ENCODE peak calls at places on chromosomes 3 and 15, in five cellular contexts. J, L, H, G and E are unnamed samples.

GRCh38 chr3:118675305-118675704 is 359.3 kb downstream of the IGSF11 start:
- DNase-seq in L (no peak), H (no peak), G (no peak), J (no peak), E (no peak)

GRCh38 chr3:122728756-122729514 is 48.3 kb downstream of the PARP14 start:
- DNase-seq in J (no peak), H (no peak), G (no peak), L (no peak), E (no peak)

GRCh38 chr15:77546050-77546501 is 86.6 kb downstream of the LINGO1 start:
- DNase-seq in H (no peak), G (no peak), J (no peak), L (peak), E (no peak)

GRCh38 chr3:119294889-119295769 is 946 bp downstream of the ARHGAP31 start:
- DNase-seq in H (no peak), J (no peak), G (peak), L (peak), E (no peak)

GRCh38 chr15:37099321-37100108 is 834 bp downstream of the MEIS2 start:
- DNase-seq in L (peak), H (no peak), G (peak), J (no peak), E (no peak)

GRCh38 chr3:192816274-192816853 is 89.0 kb upstream of the FGF12 start:
- DNase-seq in H (no peak), G (no peak), J (no peak), L (peak), E (no peak)

GRCh38 chr15:89209057-89209456 is 12.3 kb downstream of the RLBP1 start:
- DNase-seq in L (no peak), J (no peak), H (no peak), G (no peak), E (no peak)

GRCh38 chr3:45881031-45882022 is 5.0 kb upstream of the CCR9 start:
- DNase-seq in H (no peak), L (no peak), J (no peak), G (no peak), E (no peak)

GRCh38 chr15:79023546-79023890 is 67.1 kb downstream of the RASGRF1 start:
- DNase-seq in H (no peak), G (no peak), L (no peak), J (no peak), E (no peak)

GRCh38 chr15:85615930-85616329 is 178.8 kb downstream of the KLHL25 start:
- DNase-seq in L (peak), J (no peak), H (no peak), G (peak), E (no peak)

GRCh38 chr3:188950832-188951489 is 220.8 kb upstream of the TPRG1 start:
- DNase-seq in G (peak), J (no peak), L (peak), H (peak), E (peak)

GRCh38 chr3:113783980-113784379 is 37.1 kb downstream of the ATP6V1A start:
- DNase-seq in L (no peak), J (no peak), H (no peak), G (no peak), E (no peak)

GRCh38 chr15:74036271-74037170 is 42.0 kb downstream of the PML start:
- DNase-seq in H (peak), L (peak), J (peak), G (no peak), E (no peak)

GRCh38 chr15:31435256-31435781 is 108.7 kb downstream of the KLF13 start:
- DNase-seq in J (peak), H (no peak), G (peak), L (peak), E (no peak)

GRCh38 chr15:95252404-95252803 is 1021.0 kb downstream of the MCTP2 start:
- DNase-seq in G (no peak), J (no peak), H (no peak), L (no peak), E (no peak)

GRCh38 chr3:87006844-87007439 is 16.0 kb upstream of the VGLL3 start:
- DNase-seq in H (no peak), G (no peak), L (peak), J (no peak), E (no peak)

GRCh38 chr3:19881036-19881435 is 53.0 kb downstream of the EFHB start:
- DNase-seq in J (no peak), H (no peak), L (no peak), G (no peak), E (no peak)

DNA sequence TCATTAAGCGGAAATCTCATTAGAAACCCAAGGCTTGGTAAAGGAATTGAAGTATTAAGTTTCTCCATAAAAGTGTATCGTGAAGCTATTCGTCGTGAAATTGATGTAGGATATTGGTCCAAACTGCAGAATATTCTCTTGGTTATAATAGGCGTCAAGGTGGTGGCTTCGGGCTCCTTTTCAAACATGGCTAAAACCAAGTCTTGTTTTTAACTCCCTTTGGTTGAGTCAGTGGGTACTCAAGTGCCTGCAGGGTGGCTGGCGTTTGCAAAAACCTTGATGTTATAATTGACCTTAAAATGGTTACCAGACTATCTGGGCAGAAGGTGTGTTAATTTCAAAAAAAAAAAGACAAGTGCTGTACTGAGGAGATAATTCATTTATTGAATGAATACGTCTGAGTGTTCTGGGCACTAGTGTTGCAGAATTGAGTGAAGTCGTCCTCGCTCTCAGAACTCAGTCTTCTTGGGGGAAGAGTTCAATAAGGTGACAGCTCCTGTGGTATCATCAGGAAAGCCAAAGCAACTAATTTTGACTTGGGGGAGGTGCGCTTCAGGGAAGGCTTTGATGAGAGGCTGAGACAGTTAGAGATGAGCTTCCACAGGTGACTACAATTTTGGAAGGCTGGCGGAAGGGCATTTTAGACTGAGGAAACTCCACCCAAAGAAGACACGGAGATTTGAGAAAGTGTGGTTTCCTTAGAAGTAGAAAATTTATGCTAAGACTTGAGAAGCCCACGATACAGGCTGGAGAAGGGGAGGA is 1.6 kb downstream of the UBE2Q2 start:
- DNase-seq in J (no peak), H (no peak), L (no peak), G (no peak), E (no peak)
- TF ChIP-seq CTCF in J (no peak), H (no peak), L (no peak), G (no peak), E (no peak)

DNA sequence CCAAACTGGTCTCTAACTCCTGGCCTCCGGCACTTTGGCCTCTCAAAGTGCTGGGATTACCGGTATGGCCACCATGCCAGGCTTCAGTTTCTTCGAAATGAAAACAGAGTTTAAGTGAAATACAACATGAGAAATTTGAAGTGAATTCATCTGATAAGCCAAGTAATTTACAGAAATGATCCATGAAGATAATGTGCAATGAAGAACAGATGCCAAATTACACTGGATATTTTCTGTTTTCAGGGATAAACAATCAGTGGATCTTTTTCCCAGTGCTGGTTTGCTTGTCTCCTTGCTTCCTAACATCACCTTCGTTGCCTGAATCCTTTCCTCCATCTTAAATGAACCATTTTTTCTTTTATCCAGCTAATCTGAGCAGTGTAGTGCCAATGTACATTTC is 46.2 kb upstream of the SUCLG2 start:
- DNase-seq in L (no peak), G (no peak), J (no peak), H (no peak), E (no peak)
- H3K4me3 ChIP-seq in L (no peak), G (no peak), J (no peak), H (no peak), E (no peak)

DNA sequence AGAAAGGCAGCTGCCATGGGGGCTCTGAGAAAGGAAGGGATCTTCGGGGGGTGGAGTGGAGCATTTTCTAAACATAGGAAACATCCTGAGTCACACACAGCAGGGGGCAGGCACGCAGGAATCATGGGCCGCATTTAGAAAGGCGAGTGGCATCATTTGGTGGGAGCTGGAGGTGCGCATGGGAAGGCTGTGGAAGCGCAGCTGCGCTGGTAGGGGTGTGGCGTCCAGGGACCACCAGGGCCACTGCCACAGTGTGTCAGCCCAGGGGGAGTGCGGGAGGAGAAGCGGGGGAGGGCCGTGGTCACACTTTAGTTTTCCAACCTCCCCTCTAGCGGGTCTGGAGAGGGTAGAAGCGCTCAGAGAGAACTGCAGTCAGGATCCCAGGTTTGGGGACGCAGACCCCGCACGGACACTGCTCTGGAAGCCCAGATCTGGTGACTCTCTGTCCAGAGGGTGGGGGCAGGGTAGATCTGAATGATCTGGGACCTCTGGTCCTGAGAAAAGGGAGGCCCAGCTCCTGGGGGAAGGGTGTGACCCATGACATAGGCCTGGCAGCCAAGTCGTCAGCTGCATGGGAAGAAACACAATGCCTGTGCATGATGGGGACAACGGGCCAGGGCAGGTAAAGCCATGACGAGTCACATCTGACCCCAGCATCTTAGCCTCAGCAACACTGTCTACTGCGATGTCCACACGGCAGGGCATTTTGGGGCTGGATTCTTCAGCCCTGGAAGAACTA is 88.0 kb upstream of the IQSEC1 start:
- DNase-seq in L (no peak), J (no peak), G (no peak), H (no peak), E (no peak)
- TF ChIP-seq CTCF in L (no peak), J (no peak), G (no peak), H (no peak), E (no peak)

DNA sequence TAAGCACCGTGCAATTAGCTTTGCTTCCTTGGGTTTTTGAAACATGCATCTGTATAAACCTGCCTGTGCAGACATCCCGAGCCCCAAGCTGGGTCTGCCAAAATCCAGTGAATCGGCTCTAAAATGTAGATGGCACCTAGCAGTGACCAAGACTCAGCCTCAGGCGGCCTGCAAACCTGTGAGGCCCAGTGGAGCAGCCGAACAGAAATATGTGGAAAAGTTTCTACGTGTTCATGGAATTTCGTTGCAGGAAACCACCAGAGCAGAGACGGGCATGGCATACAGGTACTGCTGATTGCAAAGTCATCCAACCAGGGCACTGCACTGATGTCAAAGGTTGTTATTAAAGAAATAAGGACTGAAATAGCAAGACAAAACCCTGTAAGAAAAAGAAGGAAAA is 22.8 kb downstream of the KCNAB1 start:
- DNase-seq in G (no peak), J (no peak), H (no peak), L (no peak), E (no peak)
- H3K4me3 ChIP-seq in G (no peak), J (peak), H (no peak), L (no peak), E (no peak)

GRCh38 chr15:58355352-58355964 is 76.3 kb upstream of the LIPC start:
- DNase-seq in L (no peak), H (no peak), G (no peak), J (no peak), E (no peak)
- TF ChIP-seq CTCF in L (no peak), H (no peak), G (no peak), J (no peak), E (no peak)

GRCh38 chr3:16290827-16291196 is 25.8 kb downstream of the OXNAD1 start:
- DNase-seq in L (no peak), J (no peak), G (no peak), H (no peak), E (no peak)
- H3K4me3 ChIP-seq in L (no peak), J (no peak), G (no peak), H (no peak), E (no peak)

GRCh38 chr15:62412634-62413033 is 247.5 kb upstream of the C2CD4B start:
- DNase-seq in L (no peak), G (no peak), J (no peak), H (no peak), E (no peak)

GRCh38 chr15:62416535-62416934 is 251.4 kb upstream of the C2CD4B start:
- DNase-seq in J (no peak), H (no peak), L (no peak), G (no peak), E (no peak)

GRCh38 chr15:62415498-62415897 is 250.4 kb upstream of the C2CD4B start:
- DNase-seq in L (no peak), H (no peak), J (no peak), G (no peak), E (no peak)

GRCh38 chr15:62413786-62414185 is 248.7 kb upstream of the C2CD4B start:
- DNase-seq in J (no peak), L (no peak), H (no peak), G (no peak), E (no peak)

GRCh38 chr15:62413147-62413546 is 248.1 kb upstream of the C2CD4B start:
- DNase-seq in J (no peak), L (no peak), G (no peak), H (no peak), E (no peak)
- TF ChIP-seq CTCF in J (no peak), L (no peak), G (no peak), H (no peak), E (no peak)

DNA sequence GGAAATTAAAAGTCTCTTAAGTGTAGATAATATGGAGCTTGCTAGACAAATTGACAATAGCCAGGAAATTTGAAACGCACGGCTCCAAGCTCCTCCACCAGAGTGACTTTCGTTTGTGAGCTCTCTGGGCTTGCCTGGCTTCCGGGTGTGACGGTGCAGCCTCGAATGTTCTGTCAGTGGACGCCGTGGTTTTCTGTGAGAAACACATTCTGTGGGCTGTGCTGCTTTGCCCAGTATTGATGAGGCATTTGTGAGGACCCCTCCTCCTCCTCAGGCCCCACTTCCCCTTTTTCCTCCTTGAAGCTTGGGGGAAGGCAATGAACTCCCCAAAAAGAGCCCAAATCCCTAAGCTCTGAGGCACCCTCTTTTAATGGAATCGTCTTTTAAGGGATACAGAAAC is 40.7 kb downstream of the POLR2M start:
- DNase-seq in G (no peak), L (no peak), J (no peak), H (no peak), E (no peak)
- H3K4me3 ChIP-seq in G (no peak), L (no peak), J (no peak), H (no peak), E (no peak)

GRCh38 chr15:68512578-68512977 is 66.2 kb upstream of the CORO2B start:
- DNase-seq in H (no peak), G (no peak), J (no peak), L (no peak), E (no peak)

GRCh38 chr15:68518046-68518445 is 60.7 kb upstream of the CORO2B start:
- DNase-seq in L (no peak), J (no peak), H (no peak), G (no peak), E (no peak)

GRCh38 chr15:68518785-68519430 is 59.9 kb upstream of the CORO2B start:
- DNase-seq in L (no peak), J (no peak), H (no peak), G (no peak), E (no peak)

GRCh38 chr15:68515371-68516095 is 63.3 kb upstream of the CORO2B start:
- DNase-seq in H (no peak), G (no peak), J (no peak), L (no peak), E (no peak)

DNA sequence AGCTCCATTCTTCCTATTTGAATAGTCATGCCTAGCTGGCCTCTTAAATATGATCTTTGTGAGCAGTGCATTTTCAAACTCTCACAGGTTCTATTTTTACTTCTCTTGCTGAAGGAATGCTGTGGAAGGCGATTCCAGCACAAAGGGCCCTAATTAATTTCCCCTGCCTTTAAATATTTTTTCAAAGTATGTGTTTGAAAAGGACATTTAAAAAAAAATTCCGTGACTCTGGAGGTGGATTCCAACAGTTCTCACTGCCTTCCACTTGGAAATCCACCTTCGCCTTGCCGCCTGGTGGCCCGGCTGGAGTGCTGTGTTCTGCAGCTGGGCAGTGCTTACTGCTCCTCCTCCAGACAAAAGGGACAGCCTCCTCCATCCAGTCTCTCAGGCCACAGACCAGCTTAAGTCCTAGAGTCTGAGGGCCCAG is 61.5 kb upstream of the CORO2B start:
- DNase-seq in H (no peak), L (peak), G (no peak), J (no peak), E (no peak)
- TF ChIP-seq CTCF in H (no peak), L (no peak), G (peak), J (no peak), E (no peak)

GRCh38 chr15:41286665-41287333 is 45.6 kb downstream of the OIP5 start:
- DNase-seq in L (no peak), H (no peak), G (no peak), J (no peak), E (no peak)
- H3K4me3 ChIP-seq in L (no peak), H (no peak), G (no peak), J (no peak), E (no peak)